ENCODE peak calls at places on chromosomes 16 and 17, in six cellular contexts. E, N, B, M, Q and F are unnamed samples.

GRCh38 chr16:58459344-58460218 is 40.4 kb upstream of the NDRG4 start:
- DNase-seq in E (no peak), N (peak), B (no peak), M (peak), Q (no peak), F (no peak)

GRCh38 chr17:21538615-21539014 is 153.7 kb upstream of the KCNJ18 start:
- DNase-seq in E (no peak), N (no peak), B (no peak), M (no peak), Q (no peak), F (no peak)

GRCh38 chr17:18319604-18320256 is 4.6 kb downstream of the SMCR8 start:
- DNase-seq in E (no peak), N (no peak), B (peak), M (peak), Q (no peak), F (no peak)

GRCh38 chr17:17730250-17730935 is 49.1 kb downstream of the RAI1 start:
- DNase-seq in E (no peak), N (no peak), B (no peak), M (no peak), Q (no peak), F (no peak)

GRCh38 chr16:50695017-50696000 is 1.9 kb downstream of the NOD2 start:
- DNase-seq in E (no peak), N (no peak), B (no peak), M (no peak), Q (peak), F (no peak)

GRCh38 chr16:88384222-88385111 is 1.7 kb downstream of the ZNF469 start:
- DNase-seq in E (no peak), N (no peak), B (no peak), M (no peak), Q (peak), F (no peak)

GRCh38 chr17:8846768-8847211 is 20.7 kb downstream of the PIK3R6 start:
- DNase-seq in E (no peak), N (peak), B (no peak), M (no peak), Q (no peak), F (no peak)

GRCh38 chr17:10114931-10115535 is 83.4 kb downstream of the GAS7 start:
- DNase-seq in E (peak), N (peak), B (no peak), M (peak), Q (peak), F (peak)

GRCh38 chr16:12124742-12125141 is 148.2 kb downstream of the SNX29 start:
- DNase-seq in E (no peak), N (no peak), B (no peak), M (no peak), Q (no peak), F (no peak)

GRCh38 chr16:49560018-49560830 is 186.6 kb downstream of the C16orf78 start:
- DNase-seq in E (no peak), N (no peak), B (no peak), M (peak), Q (no peak), F (no peak)

GRCh38 chr17:65457635-65458257 is 103.7 kb downstream of the AXIN2 start:
- DNase-seq in E (no peak), N (no peak), B (no peak), M (no peak), Q (no peak), F (no peak)

GRCh38 chr17:40316571-40317344 is 7.8 kb downstream of the RARA start:
- DNase-seq in E (peak), N (peak), B (peak), M (no peak), Q (peak), F (peak)

GRCh38 chr16:13084331-13084730 is 182.9 kb downstream of the SHISA9 start:
- DNase-seq in E (no peak), N (no peak), B (no peak), M (no peak), Q (no peak), F (no peak)

DNA sequence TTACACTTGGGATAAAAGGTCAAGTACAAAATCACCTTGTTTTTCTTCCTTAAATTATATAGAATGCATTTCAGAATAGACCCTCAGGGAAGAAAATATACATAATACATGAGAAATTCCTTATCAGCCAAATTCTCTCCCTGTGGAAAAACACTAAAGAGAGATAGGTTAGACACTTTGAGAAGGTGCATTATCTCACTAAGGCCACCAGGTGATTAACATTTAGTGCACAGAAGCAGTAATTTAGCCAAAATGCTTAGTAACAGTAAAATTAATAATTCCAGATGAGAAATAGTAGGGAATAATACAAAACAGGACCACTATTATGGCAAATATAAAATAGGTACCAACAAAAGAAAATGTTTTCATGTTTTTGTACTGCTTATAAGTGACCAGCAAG is 185.3 kb upstream of the C17orf78 start:
- DNase-seq in E (no peak), N (no peak), B (no peak), M (no peak), Q (no peak), F (no peak)
- TF ChIP-seq CTCF in E (peak), N (no peak), B (peak), M (no peak), Q (no peak), F (no peak)

DNA sequence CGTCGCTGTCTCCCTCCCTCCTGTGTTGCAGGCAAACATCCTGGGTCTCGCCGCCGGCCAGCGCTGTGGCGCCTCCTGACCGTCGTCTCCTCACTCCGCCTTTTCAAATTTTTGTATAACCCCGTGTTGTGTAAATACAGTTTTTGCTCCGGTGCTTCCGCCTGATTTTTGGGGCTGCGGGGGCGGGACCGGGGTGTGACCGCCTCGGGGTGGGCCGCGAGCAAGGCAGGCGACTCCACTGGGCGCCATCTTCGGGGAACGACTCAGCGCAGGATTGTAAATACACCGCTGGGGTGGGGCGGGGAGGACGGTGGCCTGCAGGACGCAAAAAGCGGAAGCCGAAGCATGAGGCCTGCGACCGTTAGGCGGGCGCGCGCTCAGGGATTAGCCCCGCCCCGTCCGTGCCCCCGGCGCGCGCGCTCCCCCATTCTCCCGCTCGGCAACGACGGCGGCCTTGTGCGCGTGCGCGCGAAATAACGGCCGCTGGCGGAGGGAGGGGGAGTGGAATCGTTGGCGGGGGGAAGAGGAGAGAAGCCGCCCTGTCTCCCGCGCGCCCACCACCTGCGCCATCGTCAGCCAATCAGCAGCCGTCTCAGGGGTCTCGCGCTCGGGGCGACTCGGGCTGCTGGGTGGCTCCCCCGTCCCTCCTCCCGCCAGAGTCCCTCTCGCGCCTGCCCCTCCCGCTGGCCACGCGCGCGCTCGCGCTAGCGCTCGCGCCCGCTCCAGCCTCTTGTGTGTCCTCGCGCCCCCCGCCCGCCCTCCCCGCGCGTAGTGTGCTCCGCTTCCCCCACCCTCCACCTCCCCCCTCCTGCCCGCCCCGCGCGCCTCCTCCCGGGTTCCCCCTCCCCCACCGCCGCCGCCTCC is 865 bp upstream of the MAZ start:
- DNase-seq in E (peak), N (peak), B (peak), M (peak), Q (peak), F (peak)
- TF ChIP-seq CTCF in E (no peak), N (no peak), B (no peak), M (peak), Q (no peak), F (no peak)

GRCh38 chr16:66662445-66663194 is 33.9 kb downstream of the CMTM4 start:
- DNase-seq in E (no peak), N (peak), B (no peak), M (no peak), Q (no peak), F (no peak)
- TF ChIP-seq CTCF in E (no peak), N (peak), B (no peak), M (peak), Q (peak), F (peak)

DNA sequence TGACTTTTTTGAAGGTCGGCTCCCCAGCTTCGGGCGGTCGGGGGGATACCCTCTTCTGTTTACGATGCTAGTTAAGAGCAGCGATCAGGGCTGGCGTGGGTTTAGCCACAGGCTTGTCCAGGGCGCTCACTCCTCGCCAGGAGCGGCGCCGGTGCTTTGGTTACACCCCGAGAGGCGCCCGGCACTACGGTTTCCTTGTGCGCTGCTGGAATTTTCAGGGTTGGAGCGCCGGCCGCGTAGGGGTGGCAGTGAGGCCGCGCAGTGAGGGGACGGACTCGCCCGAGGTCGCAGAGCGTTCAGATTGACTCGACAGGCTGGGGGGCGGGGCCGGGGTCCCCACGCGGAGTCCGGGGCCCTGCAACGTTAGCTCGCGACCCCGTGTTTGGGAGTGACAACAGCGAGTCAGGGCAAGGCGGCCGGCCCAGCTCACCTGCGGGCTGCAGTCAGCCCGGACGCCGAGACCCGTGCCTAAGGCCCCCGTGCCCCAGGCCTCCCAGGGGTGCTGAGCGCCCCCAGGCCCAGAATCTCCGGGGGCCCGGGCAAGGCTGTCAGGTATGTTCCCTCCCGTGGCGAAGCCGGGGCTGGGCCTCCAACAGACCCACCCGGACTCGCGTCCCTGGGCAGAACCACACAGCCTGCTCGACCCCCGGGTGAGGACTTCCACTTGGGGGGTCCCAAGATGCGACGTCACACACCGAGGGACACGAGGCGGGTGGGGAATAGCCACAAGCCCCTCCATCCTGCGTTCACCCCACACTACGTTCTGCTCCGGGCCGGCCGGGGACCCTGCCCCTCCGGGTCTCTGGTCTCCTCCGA is 1.3 kb upstream of the ACTG1 start:
- DNase-seq in E (peak), N (peak), B (peak), M (peak), Q (peak), F (no peak)
- TF ChIP-seq CTCF in E (no peak), N (no peak), B (no peak), M (no peak), Q (no peak), F (no peak)

DNA sequence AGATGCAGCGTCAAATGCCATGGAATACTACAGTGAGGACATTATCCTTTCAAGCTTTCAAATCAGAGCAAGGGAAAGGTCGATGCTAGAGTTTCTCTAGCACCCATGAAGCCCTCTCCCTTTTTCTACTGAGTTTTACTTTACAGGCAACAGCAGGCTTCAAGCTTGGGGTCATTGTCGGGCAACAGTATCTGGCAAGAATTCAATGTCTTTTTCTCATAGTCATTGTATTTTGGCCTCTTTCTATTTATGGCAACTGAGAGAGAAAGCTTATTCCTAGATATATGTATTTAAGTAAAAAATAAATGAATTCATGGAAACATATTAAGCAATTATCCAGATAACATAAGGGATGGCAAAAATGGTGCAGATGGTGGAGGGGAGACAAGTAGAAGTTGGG is 364 bp upstream of the CETP start:
- DNase-seq in E (no peak), N (no peak), B (no peak), M (no peak), Q (peak), F (no peak)
- TF ChIP-seq CTCF in E (no peak), N (no peak), B (no peak), M (no peak), Q (no peak), F (no peak)

DNA sequence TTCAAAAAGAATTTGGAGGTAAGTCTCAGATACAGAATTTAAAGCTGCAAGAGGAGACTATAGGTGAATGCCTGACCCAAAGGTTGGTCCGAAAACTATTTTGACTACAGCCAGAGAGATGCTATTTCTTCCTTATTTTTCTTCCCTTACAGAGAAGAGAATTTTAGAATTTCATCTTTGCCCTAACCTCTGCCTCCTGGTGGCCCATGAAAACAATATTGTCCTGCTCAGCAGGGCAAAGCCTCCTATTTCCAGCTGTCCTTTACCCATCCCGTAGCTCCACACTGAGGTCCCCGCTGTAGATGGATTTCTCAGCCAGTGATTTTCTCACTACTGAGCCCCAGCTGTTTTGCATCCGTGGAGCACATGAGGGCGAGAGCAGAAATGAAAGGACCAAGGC is 24.6 kb downstream of the HOXB1 start:
- DNase-seq in E (no peak), N (no peak), B (no peak), M (no peak), Q (no peak), F (no peak)
- TF ChIP-seq CTCF in E (no peak), N (no peak), B (peak), M (no peak), Q (no peak), F (no peak)

GRCh38 chr16:684067-684794 is at the start of gene JMJD8:
- DNase-seq in E (peak), N (peak), B (peak), M (peak), Q (peak), F (peak)
- TF ChIP-seq CTCF in E (no peak), N (no peak), B (no peak), M (no peak), Q (no peak), F (no peak)

GRCh38 chr17:79779088-79779529 is 1.2 kb downstream of the CBX2 start:
- DNase-seq in E (no peak), N (no peak), B (no peak), M (no peak), Q (no peak), F (no peak)

GRCh38 chr17:79779661-79780365 is 1.9 kb downstream of the CBX2 start:
- DNase-seq in E (no peak), N (no peak), B (no peak), M (no peak), Q (no peak), F (no peak)

GRCh38 chr17:79777166-79777843 is 643 bp upstream of the CBX2 start:
- DNase-seq in E (peak), N (peak), B (peak), M (no peak), Q (peak), F (peak)

GRCh38 chr17:79777844-79778503 is at the start of gene CBX2:
- DNase-seq in E (peak), N (peak), B (peak), M (no peak), Q (peak), F (peak)

GRCh38 chr17:79778504-79779087 is 648 bp downstream of the CBX2 start:
- DNase-seq in E (peak), N (no peak), B (no peak), M (no peak), Q (no peak), F (no peak)
- TF ChIP-seq CTCF in E (no peak), N (no peak), B (no peak), M (no peak), Q (no peak), F (no peak)

GRCh38 chr16:81633147-81633619 is 145.9 kb upstream of the PLCG2 start:
- DNase-seq in E (no peak), N (no peak), B (no peak), M (no peak), Q (no peak), F (no peak)
- TF ChIP-seq CTCF in E (peak), N (no peak), B (peak), M (peak), Q (no peak), F (no peak)

GRCh38 chr17:37815516-37815915 is 70.7 kb upstream of the HNF1B start:
- DNase-seq in E (no peak), N (no peak), B (no peak), M (no peak), Q (no peak), F (no peak)

GRCh38 chr17:37813753-37814152 is 68.9 kb upstream of the HNF1B start:
- DNase-seq in E (no peak), N (no peak), B (no peak), M (peak), Q (no peak), F (no peak)

GRCh38 chr17:37818689-37819088 is 73.8 kb upstream of the HNF1B start:
- DNase-seq in E (no peak), N (peak), B (no peak), M (peak), Q (peak), F (no peak)

GRCh38 chr17:37820313-37821024 is 75.6 kb upstream of the HNF1B start:
- DNase-seq in E (no peak), N (no peak), B (no peak), M (no peak), Q (no peak), F (peak)

GRCh38 chr17:37816951-37817350 is 72.1 kb upstream of the HNF1B start:
- DNase-seq in E (no peak), N (no peak), B (no peak), M (no peak), Q (no peak), F (no peak)
- TF ChIP-seq CTCF in E (no peak), N (no peak), B (no peak), M (no peak), Q (no peak), F (no peak)